ENCODE peak calls at places on chromosome 22, in six cellular contexts. P, J, M, N, E and K are unnamed samples.

GRCh38 chr22:20117656-20118571 is 888 bp upstream of the TRMT2A start:
- DNase-seq in N (no peak), E (peak), P (peak), J (peak), M (peak), K (no peak)

GRCh38 chr22:20427104-20427944 is 10.3 kb downstream of the SCARF2 start:
- DNase-seq in N (no peak), E (no peak), P (peak), J (no peak), M (no peak), K (no peak)

GRCh38 chr22:37465721-37466120 is 20.5 kb downstream of the MFNG start:
- DNase-seq in P (peak), J (no peak), M (no peak), N (no peak), E (no peak), K (no peak)

GRCh38 chr22:50014655-50015401 is 2.3 kb upstream of the IL17REL start:
- DNase-seq in J (no peak), N (no peak), M (no peak), E (no peak), P (peak), K (no peak)

GRCh38 chr22:50209893-50210292 is 9.1 kb downstream of the SELENOO start:
- DNase-seq in N (peak), J (peak), E (peak), M (peak), P (peak), K (peak)

GRCh38 chr22:37083914-37084313 is 25.6 kb downstream of the TMPRSS6 start:
- DNase-seq in N (no peak), J (no peak), M (no peak), E (no peak), P (peak), K (no peak)

GRCh38 chr22:40203568-40203967 is 25.8 kb downstream of the TNRC6B start:
- DNase-seq in J (peak), M (no peak), P (no peak), N (no peak), E (no peak), K (no peak)

GRCh38 chr22:45376703-45377102 is 36.7 kb downstream of the SMC1B start:
- DNase-seq in N (no peak), J (no peak), M (peak), E (peak), P (no peak), K (no peak)

GRCh38 chr22:30204742-30205111 is 41.8 kb downstream of the LIF start:
- DNase-seq in N (no peak), E (peak), P (no peak), J (no peak), M (peak), K (peak)

GRCh38 chr22:17116931-17117330 is 4.2 kb downstream of the TMEM121B start:
- DNase-seq in J (no peak), N (no peak), M (no peak), P (no peak), E (no peak), K (no peak)

GRCh38 chr22:44455151-44455962 is 42.7 kb downstream of the RTL6 start:
- DNase-seq in E (no peak), N (no peak), J (peak), M (no peak), P (no peak), K (no peak)

GRCh38 chr22:25824828-25825474 is 83.0 kb downstream of the MYO18B start:
- DNase-seq in P (no peak), N (no peak), J (no peak), M (no peak), E (no peak), K (no peak)

GRCh38 chr22:49271831-49272230 is 555.8 kb downstream of the BRD1 start:
- DNase-seq in E (no peak), P (no peak), M (no peak), N (no peak), J (no peak), K (no peak)

GRCh38 chr22:42621505-42622002 is 6.9 kb upstream of the POLDIP3 start:
- DNase-seq in N (peak), M (peak), J (peak), E (peak), P (peak), K (peak)

GRCh38 chr22:25747245-25747944 is 5.4 kb downstream of the MYO18B start:
- DNase-seq in E (peak), P (no peak), N (peak), M (peak), J (no peak), K (peak)

GRCh38 chr22:44493206-44493605 is 4.8 kb downstream of the RTL6 start:
- DNase-seq in P (no peak), E (no peak), N (no peak), M (no peak), J (no peak), K (no peak)

GRCh38 chr22:19398680-19399079 is 32.9 kb downstream of the HIRA start:
- DNase-seq in N (no peak), E (no peak), M (no peak), J (no peak), P (no peak), K (no peak)

GRCh38 chr22:26672590-26673468 is 15.4 kb downstream of the MIAT start:
- DNase-seq in J (peak), E (peak), M (peak), P (peak), N (peak), K (peak)

GRCh38 chr22:33083212-33083611 is 25.0 kb upstream of the SYN3 start:
- DNase-seq in E (no peak), M (no peak), N (no peak), J (peak), P (no peak), K (no peak)

GRCh38 chr22:27370281-27370680 is 431.3 kb downstream of the MN1 start:
- DNase-seq in M (no peak), E (no peak), J (no peak), P (no peak), N (no peak), K (no peak)

GRCh38 chr22:43230983-43231723 is 44.2 kb upstream of the TTLL12 start:
- DNase-seq in P (no peak), N (peak), J (peak), M (peak), E (no peak), K (peak)

GRCh38 chr22:45551310-45552016 is 48.8 kb downstream of the FBLN1 start:
- DNase-seq in N (no peak), P (no peak), E (peak), M (peak), J (no peak), K (no peak)

GRCh38 chr22:49152930-49153770 is 674.5 kb downstream of the BRD1 start:
- DNase-seq in N (no peak), E (no peak), P (no peak), J (no peak), M (no peak), K (no peak)

GRCh38 chr22:48884292-48884691 is 943.4 kb downstream of the BRD1 start:
- DNase-seq in P (no peak), M (no peak), N (no peak), J (no peak), E (no peak), K (no peak)

GRCh38 chr22:31843526-31843925 is 89.7 kb downstream of the DEPDC5 start:
- DNase-seq in P (no peak), M (no peak), N (no peak), E (no peak), J (no peak), K (no peak)

GRCh38 chr22:31844941-31845340 is 91.1 kb downstream of the DEPDC5 start:
- DNase-seq in J (no peak), E (no peak), N (no peak), P (no peak), M (no peak), K (no peak)

GRCh38 chr22:31841029-31841827 is 87.4 kb downstream of the DEPDC5 start:
- DNase-seq in M (no peak), J (no peak), N (no peak), P (no peak), E (no peak), K (no peak)

GRCh38 chr22:31850135-31850534 is 94.2 kb upstream of the YWHAH start:
- DNase-seq in N (no peak), J (no peak), M (no peak), E (no peak), P (no peak), K (no peak)

GRCh38 chr22:31846161-31847115 is 92.6 kb downstream of the DEPDC5 start:
- DNase-seq in M (peak), E (no peak), P (no peak), J (peak), N (no peak), K (no peak)
- TF ChIP-seq CTCF in M (peak), E (no peak), P (no peak), J (no peak), N (no peak), K (peak)

GRCh38 chr22:39070186-39070585 is 6.9 kb upstream of the APOBEC3G start:
- DNase-seq in M (no peak), P (no peak), J (no peak), E (no peak), N (no peak), K (no peak)
- TF ChIP-seq CTCF in M (no peak), P (no peak), J (no peak), E (no peak), N (no peak), K (no peak)

DNA sequence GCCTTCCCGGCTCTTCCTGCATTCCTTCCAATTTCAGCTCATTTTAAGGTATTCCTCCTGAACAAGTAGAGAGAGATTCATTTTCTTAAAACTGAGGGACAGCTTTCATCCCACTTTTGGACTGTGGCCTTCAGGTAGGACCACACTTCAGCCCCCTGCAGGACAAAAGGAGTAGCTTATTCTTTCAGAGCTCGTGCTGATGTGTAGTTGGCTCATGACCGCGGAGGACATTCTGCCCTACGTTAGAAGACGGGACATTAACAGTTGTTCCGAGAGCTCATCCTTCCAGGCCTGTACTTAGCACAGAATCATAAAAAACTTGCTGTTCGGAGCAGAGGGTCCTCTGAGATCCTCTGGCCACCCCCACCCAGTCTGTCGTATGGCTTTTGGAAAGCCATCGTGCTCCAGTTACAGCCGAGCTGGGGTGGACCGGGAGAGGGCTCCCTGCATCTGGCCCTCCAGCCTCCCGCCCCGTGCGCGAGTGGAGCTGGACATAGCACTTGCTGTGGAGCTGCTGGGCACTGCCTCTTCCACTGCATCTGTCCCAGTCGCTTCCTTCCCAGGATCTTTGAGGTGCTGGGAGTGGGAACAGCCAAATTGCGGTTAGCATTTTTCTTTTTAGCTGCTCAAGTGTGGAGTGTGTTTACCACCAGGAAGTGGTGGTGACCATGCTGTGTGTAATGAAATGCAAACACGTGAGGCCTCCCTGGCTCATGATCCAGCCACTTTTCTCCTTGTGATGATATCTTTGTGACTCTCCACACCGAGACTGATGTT is 250.3 kb downstream of the TBC1D22A start:
- DNase-seq in J (no peak), N (no peak), M (peak), E (no peak), P (peak), K (no peak)
- TF ChIP-seq CTCF in J (no peak), N (no peak), M (no peak), E (no peak), P (no peak), K (no peak)

GRCh38 chr22:28898233-28898629 is 14.9 kb downstream of the ZNRF3 start:
- DNase-seq in M (no peak), P (no peak), J (no peak), N (no peak), E (no peak), K (no peak)
- TF ChIP-seq CTCF in M (no peak), P (no peak), J (no peak), N (no peak), E (no peak), K (no peak)

DNA sequence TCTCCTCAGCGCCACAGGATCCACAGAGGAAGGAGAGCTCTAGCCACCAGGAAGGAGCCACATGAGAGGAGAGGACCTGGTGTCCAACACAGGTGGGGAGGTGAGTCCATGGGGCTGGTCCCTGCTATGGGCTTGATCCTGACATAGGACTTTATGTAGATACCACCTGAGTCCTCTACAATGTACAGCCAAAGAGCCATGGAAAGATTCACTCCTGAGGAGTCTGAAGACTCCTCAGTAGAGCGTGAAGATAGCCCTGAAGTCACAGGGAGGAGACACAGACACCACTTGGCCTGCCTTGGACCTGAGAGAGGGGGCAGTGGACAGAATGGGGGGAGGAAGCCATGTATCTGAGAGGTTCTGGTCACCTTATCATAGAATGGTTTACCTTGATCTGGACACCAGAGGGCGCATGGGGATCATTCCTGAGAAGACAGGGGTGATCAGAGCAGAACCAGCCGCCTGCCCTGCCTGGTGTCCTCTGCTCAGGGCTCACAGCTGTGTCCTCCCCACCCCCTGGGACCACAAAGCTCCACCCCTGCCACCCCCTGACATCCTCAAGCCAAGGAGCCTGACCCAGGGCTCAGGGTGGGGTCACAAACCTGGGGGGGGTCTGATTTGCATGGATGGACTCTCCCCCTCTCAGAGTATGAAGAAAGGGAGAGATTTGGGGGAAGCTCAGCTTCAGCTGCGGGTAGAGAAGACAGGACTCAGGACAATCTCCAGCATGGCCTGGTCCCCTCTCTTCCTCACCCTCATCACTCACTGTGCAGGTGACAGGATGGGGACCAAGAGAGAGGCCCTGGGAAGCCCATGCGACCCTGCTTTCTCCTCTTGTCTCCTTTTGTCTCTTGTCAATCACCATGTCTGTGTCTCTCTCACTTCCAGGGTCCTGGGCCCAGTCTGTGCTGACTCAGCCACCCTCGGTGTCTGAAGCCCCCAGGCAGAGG is 77.0 kb downstream of the ZNF280B start:
- DNase-seq in E (peak), J (peak), P (no peak), M (peak), N (peak), K (peak)
- TF ChIP-seq CTCF in E (peak), J (peak), P (peak), M (peak), N (peak), K (peak)

GRCh38 chr22:21971858-21972275 is 10.7 kb downstream of the TOP3B start:
- DNase-seq in N (no peak), E (no peak), M (no peak), P (no peak), J (no peak), K (no peak)

GRCh38 chr22:21970800-21971617 is 11.6 kb downstream of the TOP3B start:
- DNase-seq in P (no peak), E (no peak), N (no peak), J (no peak), M (no peak), K (no peak)

GRCh38 chr22:21972806-21973205 is 9.8 kb downstream of the TOP3B start:
- DNase-seq in N (no peak), M (no peak), P (no peak), J (no peak), E (no peak), K (no peak)

GRCh38 chr22:21974058-21974649 is 8.4 kb downstream of the TOP3B start:
- DNase-seq in J (no peak), M (no peak), E (no peak), N (no peak), P (no peak), K (no peak)

GRCh38 chr22:21972293-21972779 is 10.3 kb downstream of the TOP3B start:
- DNase-seq in J (peak), P (no peak), E (peak), M (peak), N (no peak), K (no peak)
- TF ChIP-seq CTCF in J (peak), P (peak), E (peak), M (peak), N (peak), K (peak)